ENCODE peak calls at places on chromosomes 6 and 20, in five cellular contexts. L is kidney, G is adrenal gland, M is stomach, R is tibial nerve. W is an unnamed sample.
A peak's percentile ranks its signal among the peaks of the same experiment; 100 is the strongest.

GRCh38 chr6:148572676-148573335 is 174.0 kb upstream of the UST start:
- DNase-seq in L (no peak), G (no peak), M (no peak), R (no peak), W (no peak)

GRCh38 chr6:83862776-83863471 is 3.4 kb downstream of the CYB5R4 start:
- DNase-seq in G (no peak), L (no peak), R (no peak), M (no peak), W (no peak)

GRCh38 chr6:168884646-168885086 is 369.0 kb downstream of the THBS2 start:
- DNase-seq in M (peak; percentile 80), R (peak; percentile 70), L (peak; percentile 88), G (peak; percentile 44), W (no peak)

GRCh38 chr6:35728663-35729348 is 8.0 kb upstream of the ARMC12 start:
- DNase-seq in L (peak; percentile 84), G (no peak), R (no peak), M (peak; percentile 41), W (no peak)

GRCh38 chr6:111764238-111765182 is 108.7 kb downstream of the FYN start:
- DNase-seq in L (peak; percentile 56), M (no peak), R (no peak), G (no peak), W (no peak)

GRCh38 chr6:46974786-46975185 is 53.0 kb upstream of the ADGRF5 start:
- DNase-seq in R (no peak), G (no peak), L (no peak), M (no peak), W (no peak)

GRCh38 chr6:105968230-105968954 is 117.7 kb upstream of the PRDM1 start:
- DNase-seq in R (no peak), L (no peak), M (no peak), G (no peak), W (no peak)

GRCh38 chr6:152094992-152095592 is 287.6 kb downstream of the ESR1 start:
- DNase-seq in R (peak; percentile 75), G (peak; percentile 95), M (peak; percentile 47), L (peak; percentile 89), W (peak; percentile 92)

GRCh38 chr20:50218987-50219435 is 28.4 kb downstream of the CEBPB start:
- DNase-seq in L (peak; percentile 70), G (no peak), M (no peak), R (no peak), W (no peak)

GRCh38 chr6:43455034-43455747 is at the start of gene DLK2:
- DNase-seq in M (no peak), L (no peak), R (no peak), G (no peak), W (no peak)

GRCh38 chr6:56837322-56837894 is 117.5 kb upstream of the BEND6 start:
- DNase-seq in M (no peak), L (no peak), R (no peak), G (no peak), W (no peak)

GRCh38 chr6:39933669-39934059 is 598 bp downstream of the MOCS1 start:
- DNase-seq in L (no peak), R (no peak), M (no peak), G (no peak), W (no peak)

GRCh38 chr6:19180348-19181073 is 656.7 kb upstream of the ID4 start:
- DNase-seq in G (peak; percentile 31), R (peak; percentile 70), M (peak; percentile 57), L (peak; percentile 57), W (no peak)

GRCh38 chr6:105322499-105323231 is 80.2 kb downstream of the PREP start:
- DNase-seq in R (no peak), M (no peak), G (no peak), L (no peak), W (no peak)

GRCh38 chr6:126650931-126651330 is 311.0 kb downstream of the CENPW start:
- DNase-seq in L (no peak), R (no peak), M (no peak), G (no peak), W (no peak)

GRCh38 chr20:3011752-3012151 is 31.7 kb upstream of the GNRH2 start:
- DNase-seq in L (no peak), R (no peak), M (no peak), G (no peak), W (no peak)

GRCh38 chr6:110738899-110739365 is 76.3 kb downstream of the CDK19 start:
- DNase-seq in M (no peak), R (peak; percentile 48), G (peak; percentile 17), L (no peak), W (no peak)

GRCh38 chr6:136646377-136646776 is 96.2 kb upstream of the MAP7 start:
- DNase-seq in L (no peak), R (no peak), M (no peak), G (no peak), W (no peak)

GRCh38 chr20:20782221-20782620 is 69.8 kb upstream of the RALGAPA2 start:
- DNase-seq in G (no peak), R (no peak), L (no peak), M (peak; percentile 47), W (no peak)

GRCh38 chr6:29025927-29026585 is 18.9 kb downstream of the OR2W1 start:
- DNase-seq in G (no peak), L (no peak), M (no peak), R (no peak), W (no peak)

GRCh38 chr6:122752493-122752892 is 27.0 kb upstream of the FABP7 start:
- DNase-seq in L (no peak), R (no peak), G (no peak), M (no peak), W (no peak)

GRCh38 chr6:70843328-70843918 is 113.4 kb downstream of the B3GAT2 start:
- DNase-seq in G (no peak), L (no peak), R (no peak), M (no peak), W (no peak)

GRCh38 chr6:70844301-70844700 is 112.6 kb downstream of the B3GAT2 start:
- DNase-seq in G (no peak), M (no peak), R (no peak), L (no peak), W (no peak)

GRCh38 chr6:70847685-70848084 is 109.2 kb downstream of the B3GAT2 start:
- DNase-seq in R (no peak), M (no peak), G (no peak), L (no peak), W (no peak)

GRCh38 chr6:70847091-70847490 is 109.8 kb downstream of the B3GAT2 start:
- DNase-seq in L (no peak), G (no peak), M (no peak), R (no peak), W (no peak)

GRCh38 chr6:70846207-70846835 is 110.5 kb downstream of the B3GAT2 start:
- DNase-seq in M (no peak), R (no peak), L (peak; percentile 60), G (no peak), W (no peak)
- H3K36me3 ChIP-seq in M (peaks cover 6% of the 10 kb centered on the region), R (no peaks in the 10 kb centered on the region), L (no peaks in the 10 kb centered on the region), G (no peaks in the 10 kb centered on the region), W (no peaks in the 10 kb centered on the region)

GRCh38 chr6:304833-305370 is 12.6 kb downstream of the DUSP22 start:
- DNase-seq in M (no peak), R (no peak), L (peak; percentile 58), G (no peak), W (no peak)

GRCh38 chr6:307065-307814 is 15.0 kb downstream of the DUSP22 start:
- DNase-seq in L (no peak), G (peak; percentile 39), R (no peak), M (no peak), W (no peak)

GRCh38 chr6:306641-307061 is 14.4 kb downstream of the DUSP22 start:
- DNase-seq in R (no peak), L (no peak), M (peak; percentile 63), G (no peak), W (no peak)

GRCh38 chr6:303948-304558 is 11.8 kb downstream of the DUSP22 start:
- DNase-seq in G (no peak), L (peak; percentile 78), R (no peak), M (no peak), W (no peak)

DNA sequence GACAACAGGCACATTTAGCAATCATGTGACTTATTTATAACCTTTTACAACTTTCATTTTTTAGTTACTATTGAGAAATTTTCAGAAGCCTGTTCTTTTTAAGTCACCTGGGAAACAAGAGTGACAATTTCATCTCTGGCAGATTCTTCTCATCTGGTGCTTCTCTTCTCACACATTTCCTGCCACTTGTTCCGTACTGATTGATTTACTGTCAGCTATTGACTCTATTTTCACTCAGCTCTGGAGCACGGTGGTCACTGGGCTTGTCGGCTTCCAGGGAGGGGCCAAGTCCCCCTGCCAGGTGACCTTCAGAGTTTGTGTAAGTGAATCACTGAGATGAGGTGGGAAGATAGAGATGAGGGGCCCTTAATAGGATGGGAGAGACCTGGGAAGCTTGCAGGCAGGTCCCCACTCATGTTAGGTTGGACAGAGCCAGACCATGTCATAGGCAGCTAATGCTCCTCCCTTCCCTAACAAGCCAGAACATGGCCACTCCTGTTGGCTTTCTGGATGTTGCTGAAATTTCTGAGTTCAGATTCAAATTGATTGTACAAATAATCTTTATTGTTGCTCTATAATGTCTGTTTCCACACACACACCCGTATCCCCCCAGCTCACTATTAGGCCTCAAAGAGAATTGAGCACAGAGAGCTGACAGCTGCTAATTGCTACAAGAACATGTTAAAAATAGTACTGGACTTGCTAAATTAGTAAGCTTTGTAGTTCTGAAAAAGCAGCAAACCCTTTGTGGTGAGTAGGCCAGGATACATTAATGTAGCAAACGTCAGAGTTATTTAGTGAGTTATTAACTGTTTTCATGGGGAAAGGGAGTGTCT is 13.3 kb downstream of the DUSP22 start:
- DNase-seq in M (no peak), R (no peak), G (no peak), L (no peak), W (no peak)
- H3K36me3 ChIP-seq in M (peaks cover 6% of the 10 kb centered on the region), R (no peaks in the 10 kb centered on the region), G (no peaks in the 10 kb centered on the region), L (no peaks in the 10 kb centered on the region), W (peaks cover 5% of the 10 kb centered on the region)

GRCh38 chr6:158597565-158597964 is 37.7 kb downstream of the TMEM181 start:
- DNase-seq in R (no peak), L (no peak), G (no peak), M (no peak), W (no peak)

GRCh38 chr6:158593670-158594069 is 33.8 kb downstream of the TMEM181 start:
- DNase-seq in G (no peak), L (no peak), R (no peak), M (no peak), W (peak; percentile 15)

GRCh38 chr6:158595223-158595622 is 35.3 kb downstream of the TMEM181 start:
- DNase-seq in G (no peak), L (no peak), R (no peak), M (no peak), W (no peak)

GRCh38 chr6:158599635-158600034 is 39.7 kb downstream of the TMEM181 start:
- DNase-seq in M (no peak), G (no peak), L (no peak), R (no peak), W (no peak)

GRCh38 chr6:158596861-158597260 is 37.0 kb downstream of the TMEM181 start:
- DNase-seq in R (no peak), G (no peak), L (no peak), M (no peak), W (no peak)
- H3K36me3 ChIP-seq in R (no peaks in the 10 kb centered on the region), G (peaks cover 16% of the 10 kb centered on the region), L (peaks cover 1% of the 10 kb centered on the region), M (peaks cover 100% of the 10 kb centered on the region), W (peaks cover 46% of the 10 kb centered on the region)

GRCh38 chr6:89679215-89680120 is 40.9 kb upstream of the LYRM2 start:
- DNase-seq in M (no peak), L (no peak), R (no peak), G (no peak), W (no peak)

GRCh38 chr6:89678531-89678930 is 40.0 kb upstream of the LYRM2 start:
- DNase-seq in M (no peak), R (no peak), G (no peak), L (no peak), W (no peak)

GRCh38 chr6:89680150-89680549 is 41.6 kb upstream of the LYRM2 start:
- DNase-seq in G (no peak), M (no peak), L (no peak), R (no peak), W (no peak)

GRCh38 chr6:89681983-89682564 is 43.5 kb upstream of the LYRM2 start:
- DNase-seq in G (no peak), L (no peak), R (no peak), M (no peak), W (no peak)

GRCh38 chr6:89680551-89680950 is 42.0 kb upstream of the LYRM2 start:
- DNase-seq in M (no peak), R (no peak), L (no peak), G (no peak), W (no peak)
- H3K36me3 ChIP-seq in M (peaks cover 100% of the 10 kb centered on the region), R (peaks cover 7% of the 10 kb centered on the region), L (peaks cover 52% of the 10 kb centered on the region), G (peaks cover 85% of the 10 kb centered on the region), W (peaks cover 72% of the 10 kb centered on the region)